ENCODE peak calls at places on chromosomes 16 and 17, in seven cellular contexts. One of them, this sample, is unnamed.

GRCh38 chr17:46976626-46977270 is 2.3 kb downstream of the RPRML start:
- DNase-seq in stomach: no peak
- DNase-seq in choroid plexus epithelial cell: no peak
- DNase-seq in heart left ventricle: no peak
- DNase-seq in fibroblast of pulmonary artery: no peak
- DNase-seq in RWPE1: no peak
- DNase-seq in A549: peak
- DNase-seq in this sample: no peak

GRCh38 chr16:3503513-3503912 is 2.7 kb downstream of the CLUAP1 start:
- DNase-seq in stomach: no peak
- DNase-seq in choroid plexus epithelial cell: no peak
- DNase-seq in heart left ventricle: no peak
- DNase-seq in fibroblast of pulmonary artery: no peak
- DNase-seq in RWPE1: no peak
- DNase-seq in A549: no peak
- DNase-seq in this sample: no peak

GRCh38 chr16:84044108-84044488 is 1.5 kb upstream of the SLC38A8 start:
- DNase-seq in stomach: no peak
- DNase-seq in choroid plexus epithelial cell: peak
- DNase-seq in heart left ventricle: no peak
- DNase-seq in fibroblast of pulmonary artery: peak
- DNase-seq in RWPE1: no peak
- DNase-seq in A549: peak
- DNase-seq in this sample: peak

GRCh38 chr17:79408251-79408650 is 202.6 kb downstream of the RBFOX3 start:
- DNase-seq in stomach: no peak
- DNase-seq in choroid plexus epithelial cell: no peak
- DNase-seq in heart left ventricle: no peak
- DNase-seq in fibroblast of pulmonary artery: no peak
- DNase-seq in RWPE1: no peak
- DNase-seq in A549: no peak
- DNase-seq in this sample: no peak

GRCh38 chr17:9189870-9190269 is 168.6 kb downstream of the NTN1 start:
- DNase-seq in stomach: no peak
- DNase-seq in choroid plexus epithelial cell: no peak
- DNase-seq in heart left ventricle: no peak
- DNase-seq in fibroblast of pulmonary artery: no peak
- DNase-seq in RWPE1: no peak
- DNase-seq in A549: no peak
- DNase-seq in this sample: no peak

GRCh38 chr16:6643083-6643686 is 689.5 kb upstream of the RBFOX1 start:
- DNase-seq in stomach: peak
- DNase-seq in choroid plexus epithelial cell: peak
- DNase-seq in heart left ventricle: no peak
- DNase-seq in fibroblast of pulmonary artery: peak
- DNase-seq in RWPE1: peak
- DNase-seq in A549: peak
- DNase-seq in this sample: no peak

GRCh38 chr17:1563786-1564613 is 1.4 kb upstream of the PITPNA start:
- DNase-seq in stomach: no peak
- DNase-seq in choroid plexus epithelial cell: no peak
- DNase-seq in heart left ventricle: no peak
- DNase-seq in fibroblast of pulmonary artery: no peak
- DNase-seq in RWPE1: no peak
- DNase-seq in A549: peak
- DNase-seq in this sample: no peak

GRCh38 chr16:77171750-77172635 is 19.0 kb upstream of the MON1B start:
- DNase-seq in stomach: no peak
- DNase-seq in choroid plexus epithelial cell: peak
- DNase-seq in heart left ventricle: no peak
- DNase-seq in fibroblast of pulmonary artery: peak
- DNase-seq in RWPE1: peak
- DNase-seq in A549: peak
- DNase-seq in this sample: no peak

GRCh38 chr16:11049396-11050059 is 105.2 kb downstream of the CLEC16A start:
- DNase-seq in stomach: no peak
- DNase-seq in choroid plexus epithelial cell: no peak
- DNase-seq in heart left ventricle: no peak
- DNase-seq in fibroblast of pulmonary artery: no peak
- DNase-seq in RWPE1: peak
- DNase-seq in A549: peak
- DNase-seq in this sample: no peak

GRCh38 chr16:89575247-89576172 is at the start of gene CPNE7:
- DNase-seq in stomach: no peak
- DNase-seq in choroid plexus epithelial cell: no peak
- DNase-seq in heart left ventricle: no peak
- DNase-seq in fibroblast of pulmonary artery: no peak
- DNase-seq in RWPE1: no peak
- DNase-seq in A549: peak
- DNase-seq in this sample: no peak

GRCh38 chr16:50372611-50373344 is 4.0 kb upstream of the BRD7 start:
- DNase-seq in stomach: no peak
- DNase-seq in choroid plexus epithelial cell: no peak
- DNase-seq in heart left ventricle: peak
- DNase-seq in fibroblast of pulmonary artery: no peak
- DNase-seq in RWPE1: peak
- DNase-seq in A549: peak
- DNase-seq in this sample: no peak

GRCh38 chr17:57930239-57930638 is 25.0 kb downstream of the CUEDC1 start:
- DNase-seq in stomach: no peak
- DNase-seq in choroid plexus epithelial cell: no peak
- DNase-seq in heart left ventricle: no peak
- DNase-seq in fibroblast of pulmonary artery: no peak
- DNase-seq in RWPE1: no peak
- DNase-seq in A549: no peak
- DNase-seq in this sample: no peak

GRCh38 chr17:55731586-55732250 is 9.1 kb upstream of the TMEM100 start:
- DNase-seq in stomach: no peak
- DNase-seq in choroid plexus epithelial cell: peak
- DNase-seq in heart left ventricle: peak
- DNase-seq in fibroblast of pulmonary artery: peak
- DNase-seq in RWPE1: no peak
- DNase-seq in A549: no peak
- DNase-seq in this sample: peak

GRCh38 chr17:53724726-53725125 is 98.0 kb upstream of the KIF2B start:
- DNase-seq in stomach: no peak
- DNase-seq in choroid plexus epithelial cell: no peak
- DNase-seq in heart left ventricle: no peak
- DNase-seq in fibroblast of pulmonary artery: no peak
- DNase-seq in RWPE1: no peak
- DNase-seq in A549: no peak
- DNase-seq in this sample: no peak

GRCh38 chr16:59909262-59909661 is 1175.1 kb upstream of the GOT2 start:
- DNase-seq in stomach: no peak
- DNase-seq in choroid plexus epithelial cell: peak
- DNase-seq in heart left ventricle: no peak
- DNase-seq in fibroblast of pulmonary artery: no peak
- DNase-seq in RWPE1: no peak
- DNase-seq in A549: no peak
- DNase-seq in this sample: no peak

GRCh38 chr17:78258323-78259229 is 27.1 kb downstream of the TMEM235 start:
- DNase-seq in stomach: peak
- DNase-seq in choroid plexus epithelial cell: peak
- DNase-seq in heart left ventricle: peak
- DNase-seq in fibroblast of pulmonary artery: peak
- DNase-seq in RWPE1: no peak
- DNase-seq in A549: no peak
- DNase-seq in this sample: peak

GRCh38 chr17:79666111-79666510 is 55.3 kb upstream of the RBFOX3 start:
- DNase-seq in stomach: no peak
- DNase-seq in choroid plexus epithelial cell: no peak
- DNase-seq in heart left ventricle: no peak
- DNase-seq in fibroblast of pulmonary artery: no peak
- DNase-seq in RWPE1: no peak
- DNase-seq in A549: no peak
- DNase-seq in this sample: no peak

GRCh38 chr17:1108560-1108809 is 71.3 kb downstream of the ABR start:
- DNase-seq in stomach: no peak
- DNase-seq in choroid plexus epithelial cell: no peak
- DNase-seq in heart left ventricle: no peak
- DNase-seq in fibroblast of pulmonary artery: no peak
- DNase-seq in RWPE1: no peak
- DNase-seq in A549: no peak
- DNase-seq in this sample: no peak

GRCh38 chr16:49183911-49184310 is 97.7 kb downstream of the CBLN1 start:
- DNase-seq in stomach: no peak
- DNase-seq in choroid plexus epithelial cell: no peak
- DNase-seq in heart left ventricle: no peak
- DNase-seq in fibroblast of pulmonary artery: no peak
- DNase-seq in RWPE1: peak
- DNase-seq in A549: peak
- DNase-seq in this sample: no peak

GRCh38 chr16:88913870-88914269 is 47.4 kb upstream of the PABPN1L start:
- DNase-seq in stomach: no peak
- DNase-seq in choroid plexus epithelial cell: no peak
- DNase-seq in heart left ventricle: no peak
- DNase-seq in fibroblast of pulmonary artery: no peak
- DNase-seq in RWPE1: no peak
- DNase-seq in A549: no peak
- DNase-seq in this sample: no peak

GRCh38 chr17:57484826-57485565 is 228.7 kb downstream of the MSI2 start:
- DNase-seq in stomach: no peak
- DNase-seq in choroid plexus epithelial cell: no peak
- DNase-seq in heart left ventricle: no peak
- DNase-seq in fibroblast of pulmonary artery: no peak
- DNase-seq in RWPE1: no peak
- DNase-seq in A549: no peak
- DNase-seq in this sample: no peak

GRCh38 chr17:79839363-79840203 is at the start of gene CBX4:
- DNase-seq in stomach: peak
- DNase-seq in choroid plexus epithelial cell: peak
- DNase-seq in heart left ventricle: peak
- DNase-seq in fibroblast of pulmonary artery: peak
- DNase-seq in RWPE1: peak
- DNase-seq in A549: peak
- DNase-seq in this sample: peak

GRCh38 chr16:2520784-2521577 is 810 bp downstream of the AMDHD2 start:
- DNase-seq in stomach: peak
- DNase-seq in choroid plexus epithelial cell: peak
- DNase-seq in heart left ventricle: no peak
- DNase-seq in fibroblast of pulmonary artery: no peak
- DNase-seq in RWPE1: peak
- DNase-seq in A549: no peak
- DNase-seq in this sample: peak

GRCh38 chr16:68490829-68491575 is 42.7 kb upstream of the SMPD3 start:
- DNase-seq in stomach: peak
- DNase-seq in choroid plexus epithelial cell: peak
- DNase-seq in heart left ventricle: no peak
- DNase-seq in fibroblast of pulmonary artery: peak
- DNase-seq in RWPE1: peak
- DNase-seq in A549: peak
- DNase-seq in this sample: peak

GRCh38 chr17:173064-173911 is 8.2 kb downstream of the DOC2B start:
- DNase-seq in stomach: no peak
- DNase-seq in choroid plexus epithelial cell: no peak
- DNase-seq in heart left ventricle: no peak
- DNase-seq in fibroblast of pulmonary artery: no peak
- DNase-seq in RWPE1: no peak
- DNase-seq in A549: no peak
- DNase-seq in this sample: no peak

GRCh38 chr17:45309400-45309799 is 7.4 kb downstream of the MAP3K14 start:
- DNase-seq in stomach: no peak
- DNase-seq in choroid plexus epithelial cell: no peak
- DNase-seq in heart left ventricle: no peak
- DNase-seq in fibroblast of pulmonary artery: no peak
- DNase-seq in RWPE1: no peak
- DNase-seq in A549: no peak
- DNase-seq in this sample: no peak
- TF ChIP-seq CTCF in stomach: no peak
- TF ChIP-seq CTCF in choroid plexus epithelial cell: no peak
- TF ChIP-seq CTCF in heart left ventricle: no peak
- TF ChIP-seq CTCF in fibroblast of pulmonary artery: no peak
- TF ChIP-seq CTCF in RWPE1: no peak
- TF ChIP-seq CTCF in A549: no peak
- TF ChIP-seq CTCF in this sample: no peak

GRCh38 chr17:4551141-4551540 is 4.0 kb downstream of the MYBBP1A start:
- DNase-seq in stomach: no peak
- DNase-seq in choroid plexus epithelial cell: no peak
- DNase-seq in heart left ventricle: no peak
- DNase-seq in fibroblast of pulmonary artery: no peak
- DNase-seq in RWPE1: no peak
- DNase-seq in A549: peak
- DNase-seq in this sample: no peak
- TF ChIP-seq CTCF in stomach: no peak
- TF ChIP-seq CTCF in choroid plexus epithelial cell: peak
- TF ChIP-seq CTCF in heart left ventricle: no peak
- TF ChIP-seq CTCF in fibroblast of pulmonary artery: no peak
- TF ChIP-seq CTCF in RWPE1: no peak
- TF ChIP-seq CTCF in A549: peak
- TF ChIP-seq CTCF in this sample: no peak

DNA sequence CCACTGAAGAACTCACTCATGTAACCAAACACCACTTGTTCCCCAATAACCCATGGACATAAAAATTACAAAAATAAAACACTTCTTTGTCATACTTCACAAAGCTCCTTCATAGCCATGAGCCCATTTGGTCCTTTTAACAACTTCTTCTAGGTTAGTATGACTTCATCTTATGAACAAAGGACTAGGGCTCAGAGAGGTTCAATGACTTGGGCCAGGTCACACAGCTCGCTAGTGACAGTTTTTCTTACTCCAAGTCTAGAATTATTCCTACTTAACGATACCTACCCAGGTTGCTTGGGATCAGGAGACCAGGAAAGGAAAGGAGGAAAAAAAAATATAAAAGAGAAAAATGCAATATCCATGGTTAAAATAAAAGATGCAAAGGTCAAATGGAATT is 353.4 kb downstream of the SOX9 start:
- DNase-seq in stomach: no peak
- DNase-seq in choroid plexus epithelial cell: no peak
- DNase-seq in heart left ventricle: no peak
- DNase-seq in fibroblast of pulmonary artery: no peak
- DNase-seq in RWPE1: no peak
- DNase-seq in A549: no peak
- DNase-seq in this sample: no peak
- TF ChIP-seq CTCF in stomach: no peak
- TF ChIP-seq CTCF in choroid plexus epithelial cell: no peak
- TF ChIP-seq CTCF in heart left ventricle: no peak
- TF ChIP-seq CTCF in fibroblast of pulmonary artery: no peak
- TF ChIP-seq CTCF in RWPE1: no peak
- TF ChIP-seq CTCF in A549: no peak
- TF ChIP-seq CTCF in this sample: no peak

GRCh38 chr17:18042969-18043368 is 3.8 kb downstream of the GID4 start:
- DNase-seq in stomach: no peak
- DNase-seq in choroid plexus epithelial cell: no peak
- DNase-seq in heart left ventricle: no peak
- DNase-seq in fibroblast of pulmonary artery: no peak
- DNase-seq in RWPE1: no peak
- DNase-seq in A549: no peak
- DNase-seq in this sample: no peak

GRCh38 chr17:18044609-18045008 is 5.4 kb downstream of the GID4 start:
- DNase-seq in stomach: no peak
- DNase-seq in choroid plexus epithelial cell: no peak
- DNase-seq in heart left ventricle: no peak
- DNase-seq in fibroblast of pulmonary artery: no peak
- DNase-seq in RWPE1: no peak
- DNase-seq in A549: no peak
- DNase-seq in this sample: no peak

GRCh38 chr17:18045691-18046090 is 6.5 kb downstream of the GID4 start:
- DNase-seq in stomach: no peak
- DNase-seq in choroid plexus epithelial cell: no peak
- DNase-seq in heart left ventricle: no peak
- DNase-seq in fibroblast of pulmonary artery: no peak
- DNase-seq in RWPE1: no peak
- DNase-seq in A549: no peak
- DNase-seq in this sample: no peak

GRCh38 chr17:18041776-18042175 is 2.6 kb downstream of the GID4 start:
- DNase-seq in stomach: no peak
- DNase-seq in choroid plexus epithelial cell: peak
- DNase-seq in heart left ventricle: no peak
- DNase-seq in fibroblast of pulmonary artery: peak
- DNase-seq in RWPE1: peak
- DNase-seq in A549: peak
- DNase-seq in this sample: no peak

GRCh38 chr17:18043491-18043890 is 4.3 kb downstream of the GID4 start:
- DNase-seq in stomach: no peak
- DNase-seq in choroid plexus epithelial cell: peak
- DNase-seq in heart left ventricle: no peak
- DNase-seq in fibroblast of pulmonary artery: peak
- DNase-seq in RWPE1: no peak
- DNase-seq in A549: peak
- DNase-seq in this sample: no peak
- TF ChIP-seq CTCF in stomach: no peak
- TF ChIP-seq CTCF in choroid plexus epithelial cell: peak
- TF ChIP-seq CTCF in heart left ventricle: no peak
- TF ChIP-seq CTCF in fibroblast of pulmonary artery: peak
- TF ChIP-seq CTCF in RWPE1: peak
- TF ChIP-seq CTCF in A549: peak
- TF ChIP-seq CTCF in this sample: no peak

This sample was measured in right lobe of liver.